ENCODE peak calls at places on chromosomes 6 and 20, in ten cellular contexts. G, M, H, N, I, Q, V, F, P and E are unnamed samples.

GRCh38 chr20:59004763-59005522 is 2.1 kb downstream of the CTSZ start:
- DNase-seq in V (no peak), F (no peak), G (peak; percentile 38), N (no peak), P (no peak), Q (no peak), H (no peak), I (no peak), M (no peak), E (no peak)

GRCh38 chr6:106510090-106510970 is 119.0 kb downstream of the RTN4IP1 start:
- DNase-seq in V (no peak), N (peak; percentile 54), P (no peak), M (peak; percentile 56), Q (no peak), H (no peak), I (peak; percentile 35), G (no peak), F (peak; percentile 75), E (no peak)

GRCh38 chr6:112683926-112684325 is 336.8 kb downstream of the RFPL4B start:
- DNase-seq in I (no peak), N (peak; percentile 95), Q (no peak), V (no peak), M (no peak), P (no peak), H (peak; percentile 71), F (no peak), G (no peak), E (no peak)

GRCh38 chr6:39166918-39167301 is 51.9 kb upstream of the SAYSD1 start:
- DNase-seq in M (no peak), P (no peak), G (no peak), I (no peak), F (no peak), Q (no peak), H (no peak), N (no peak), V (no peak), E (no peak)

GRCh38 chr6:39599341-39599740 is 125.9 kb downstream of the KIF6 start:
- DNase-seq in G (no peak), M (no peak), H (no peak), V (no peak), Q (no peak), P (no peak), N (no peak), F (no peak), I (no peak), E (no peak)

GRCh38 chr6:133865680-133866079 is 23.2 kb upstream of the TCF21 start:
- DNase-seq in V (no peak), F (no peak), Q (no peak), H (no peak), M (no peak), I (no peak), P (no peak), G (no peak), N (no peak), E (no peak)

GRCh38 chr6:80638222-80639055 is 532.0 kb downstream of the BCKDHB start:
- DNase-seq in F (peak; percentile 61), V (peak; percentile 92), Q (peak; percentile 38), P (no peak), H (peak; percentile 78), N (peak; percentile 97), I (no peak), G (no peak), M (no peak), E (peak; percentile 94)

GRCh38 chr6:13710552-13711383 is 867 bp downstream of the RANBP9 start:
- DNase-seq in N (peak; percentile 27), P (peak; percentile 45), M (peak; percentile 19), F (peak; percentile 67), I (no peak), G (no peak), Q (no peak), H (no peak), V (no peak), E (no peak)

GRCh38 chr20:49297605-49298530 is 20.0 kb upstream of the ZNFX1 start:
- DNase-seq in V (no peak), M (no peak), H (no peak), P (no peak), N (no peak), F (no peak), G (no peak), I (no peak), Q (no peak), E (no peak)

GRCh38 chr20:19913927-19914614 is 103.1 kb upstream of the NAA20 start:
- DNase-seq in Q (no peak), N (peak; percentile 33), M (no peak), I (no peak), F (no peak), P (no peak), G (no peak), V (peak; percentile 62), H (peak; percentile 62), E (no peak)

GRCh38 chr6:127384007-127384406 is 40.6 kb upstream of the ECHDC1 start:
- DNase-seq in I (no peak), Q (no peak), P (no peak), F (no peak), N (peak; percentile 83), H (no peak), G (no peak), M (no peak), V (no peak), E (no peak)

GRCh38 chr6:163745566-163746400 is 331.3 kb downstream of the QKI start:
- DNase-seq in V (no peak), Q (no peak), F (no peak), I (no peak), N (peak; percentile 95), H (peak; percentile 91), M (no peak), P (no peak), G (no peak), E (no peak)

GRCh38 chr20:4666001-4666470 is 55.7 kb upstream of the PRND start:
- DNase-seq in G (no peak), Q (no peak), M (peak; percentile 21), F (no peak), I (no peak), P (no peak), N (peak; percentile 58), V (no peak), H (no peak), E (no peak)